ENCODE peak calls at places on chromosomes 11 and 22, in four cellular contexts. J is endothelial cell of umbilical vein, N is thoracic aorta, Q is kidney. M is an unnamed sample.
A peak's percentile ranks its signal among the peaks of the same experiment; 100 is the strongest.

GRCh38 chr11:77474509-77475070 is 696 bp upstream of the PAK1 start:
- DNase-seq in N (no peak), Q (no peak), J (no peak), M (no peak)

GRCh38 chr22:17952273-17952801 is 72.0 kb downstream of the MICAL3 start:
- DNase-seq in Q (no peak), J (no peak), N (no peak), M (no peak)

GRCh38 chr11:36510567-36511020 is 522 bp upstream of the TRAF6 start:
- DNase-seq in J (no peak), N (no peak), Q (no peak), M (no peak)

GRCh38 chr22:42807185-42807584 is 49.9 kb downstream of the ARFGAP3 start:
- DNase-seq in Q (no peak), J (no peak), N (no peak), M (peak; percentile 21)

GRCh38 chr22:32558681-32559355 is 84.2 kb downstream of the FBXO7 start:
- DNase-seq in Q (peak; percentile 90), N (peak; percentile 72), J (no peak), M (peak; percentile 55)

GRCh38 chr22:35742342-35743100 is 24.8 kb downstream of the APOL5 start:
- DNase-seq in Q (no peak), J (peak; percentile 63), N (no peak), M (no peak)

GRCh38 chr22:27814993-27815392 is 13.4 kb upstream of the MN1 start:
- DNase-seq in J (no peak), Q (peak; percentile 2), N (no peak), M (no peak)

GRCh38 chr11:90555477-90555876 is 332.6 kb upstream of the CHORDC1 start:
- DNase-seq in J (no peak), Q (no peak), N (no peak), M (no peak)

GRCh38 chr22:32378703-32379272 is 21.1 kb downstream of the RFPL3 start:
- DNase-seq in J (peak; percentile 62), N (no peak), Q (no peak), M (no peak)

GRCh38 chr22:44549701-44550100 is 51.7 kb upstream of the RTL6 start:
- DNase-seq in J (no peak), Q (no peak), N (no peak), M (no peak)

GRCh38 chr22:46329616-46330015 is 5.9 kb upstream of the TRMU start:
- DNase-seq in Q (peak; percentile 43), J (no peak), N (no peak), M (no peak)

GRCh38 chr11:64763804-64764611 is 4.2 kb upstream of the PYGM start:
- DNase-seq in N (no peak), J (no peak), Q (peak; percentile 51), M (no peak)

GRCh38 chr22:36374603-36375024 is 13.2 kb downstream of the MYH9 start:
- DNase-seq in N (no peak), J (peak; percentile 72), Q (peak; percentile 83), M (no peak)

GRCh38 chr22:30605449-30606110 is 1.4 kb upstream of the TCN2 start:
- DNase-seq in Q (no peak), J (peak; percentile 66), N (no peak), M (peak; percentile 63)

GRCh38 chr22:19169002-19169946 is 9.3 kb downstream of the SLC25A1 start:
- DNase-seq in Q (no peak), J (no peak), N (no peak), M (no peak)

GRCh38 chr22:45308624-45309421 is 911 bp upstream of the FAM118A start:
- DNase-seq in J (no peak), Q (peak; percentile 77), N (no peak), M (no peak)

GRCh38 chr11:111417011-111417765 is 38.1 kb upstream of the POU2AF1 start:
- DNase-seq in N (no peak), Q (no peak), J (no peak), M (no peak)

GRCh38 chr11:114242032-114242431 is 54.2 kb upstream of the NNMT start:
- DNase-seq in Q (no peak), J (no peak), N (no peak), M (no peak)
- H3K27ac ChIP-seq in Q (no peak overlapping the region), J (no peak overlapping the region), N (no peak overlapping the region), M (no peak overlapping the region)

GRCh38 chr22:38872831-38873248 is 824 bp upstream of the CBX6 start:
- DNase-seq in J (peak; percentile 34), N (no peak), Q (peak; percentile 90), M (peak; percentile 68)

GRCh38 chr22:38871360-38872171 is 450 bp downstream of the CBX6 start:
- DNase-seq in J (no peak), N (no peak), Q (peak; percentile 83), M (no peak)

GRCh38 chr22:38872172-38872830 is at the start of gene CBX6:
- DNase-seq in J (peak; percentile 92), N (peak; percentile 74), Q (peak; percentile 98), M (peak; percentile 94)

GRCh38 chr22:38873469-38874411 is 1.7 kb upstream of the CBX6 start:
- DNase-seq in N (no peak), J (no peak), Q (no peak), M (no peak)

DNA sequence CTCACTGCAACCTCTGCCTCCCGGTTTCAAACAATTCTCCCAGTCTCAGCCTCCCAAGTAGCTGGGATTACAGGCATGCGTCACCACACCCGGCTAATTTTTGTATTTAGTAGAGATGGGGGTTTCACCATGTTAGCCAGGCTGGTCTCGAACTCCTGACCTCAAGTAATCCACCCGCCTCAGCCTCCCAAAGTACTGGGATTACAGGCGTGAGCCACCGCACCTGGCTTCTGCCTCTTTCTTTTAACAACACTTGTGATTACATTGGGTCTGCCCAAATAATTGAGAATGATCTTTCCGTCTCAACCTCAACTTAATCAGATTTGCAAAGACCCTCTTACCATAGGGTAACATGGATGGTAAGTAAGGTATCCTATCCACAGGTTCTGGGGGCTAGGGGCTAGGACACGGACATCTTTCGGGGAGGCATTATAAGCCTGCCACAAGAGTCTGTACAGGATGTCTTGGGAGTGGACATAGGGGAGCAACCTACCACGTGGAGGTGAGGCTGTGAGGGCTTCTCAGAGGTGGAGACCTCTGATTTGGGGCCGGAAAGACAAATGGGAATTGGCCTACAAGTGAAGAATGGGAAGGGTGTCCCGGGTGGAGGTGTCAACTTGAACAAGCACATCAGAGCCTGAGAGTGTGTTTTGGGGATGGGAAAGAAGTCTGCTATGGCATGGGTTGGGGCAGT is 2.7 kb upstream of the CBX6 start:
- DNase-seq in N (no peak), J (no peak), Q (no peak), M (no peak)
- TF ChIP-seq CTCF in N (no peak), J (no peak), Q (no peak), M (no peak)

DNA sequence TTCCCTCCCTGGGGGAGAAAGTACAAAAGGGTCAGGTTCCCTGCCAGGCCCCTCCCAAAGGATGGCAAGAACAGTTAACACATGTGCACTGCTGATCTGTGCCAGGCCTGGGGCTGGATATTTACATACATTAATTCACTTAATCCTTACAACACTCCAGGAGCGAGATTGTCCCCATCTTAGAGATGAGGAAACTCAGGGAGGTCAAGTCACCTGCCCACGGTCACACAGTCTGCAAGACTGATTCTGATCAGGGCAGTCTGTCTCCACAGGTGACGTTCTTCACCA is 36.5 kb downstream of the NECTIN1 start:
- DNase-seq in Q (no peak), J (no peak), N (no peak), M (no peak)
- H3K4me1 ChIP-seq in Q (peaks cover 3% of the 10 kb centered on the region), J (no peaks in the 10 kb centered on the region), N (no peaks in the 10 kb centered on the region), M (no peaks in the 10 kb centered on the region)

GRCh38 chr22:50208939-50209892 is 8.4 kb downstream of the SELENOO start:
- DNase-seq in N (no peak), Q (peak; percentile 79), J (no peak), M (no peak)

GRCh38 chr22:50208430-50208938 is 7.7 kb downstream of the SELENOO start:
- DNase-seq in J (no peak), Q (no peak), N (no peak), M (no peak)

GRCh38 chr22:50207383-50208031 is 6.7 kb downstream of the SELENOO start:
- DNase-seq in Q (peak; percentile 72), N (no peak), J (peak; percentile 48), M (no peak)

GRCh38 chr22:50205781-50206569 is 5.2 kb downstream of the SELENOO start:
- DNase-seq in N (no peak), Q (peak; percentile 74), J (no peak), M (no peak)

GRCh38 chr22:50206599-50206998 is 5.8 kb downstream of the SELENOO start:
- DNase-seq in J (peak; percentile 39), N (no peak), Q (peak; percentile 82), M (peak; percentile 74)
- H3K27ac ChIP-seq in J (no peak overlapping the region), N (no peak overlapping the region), Q (no peak overlapping the region), M (no peak overlapping the region)

DNA sequence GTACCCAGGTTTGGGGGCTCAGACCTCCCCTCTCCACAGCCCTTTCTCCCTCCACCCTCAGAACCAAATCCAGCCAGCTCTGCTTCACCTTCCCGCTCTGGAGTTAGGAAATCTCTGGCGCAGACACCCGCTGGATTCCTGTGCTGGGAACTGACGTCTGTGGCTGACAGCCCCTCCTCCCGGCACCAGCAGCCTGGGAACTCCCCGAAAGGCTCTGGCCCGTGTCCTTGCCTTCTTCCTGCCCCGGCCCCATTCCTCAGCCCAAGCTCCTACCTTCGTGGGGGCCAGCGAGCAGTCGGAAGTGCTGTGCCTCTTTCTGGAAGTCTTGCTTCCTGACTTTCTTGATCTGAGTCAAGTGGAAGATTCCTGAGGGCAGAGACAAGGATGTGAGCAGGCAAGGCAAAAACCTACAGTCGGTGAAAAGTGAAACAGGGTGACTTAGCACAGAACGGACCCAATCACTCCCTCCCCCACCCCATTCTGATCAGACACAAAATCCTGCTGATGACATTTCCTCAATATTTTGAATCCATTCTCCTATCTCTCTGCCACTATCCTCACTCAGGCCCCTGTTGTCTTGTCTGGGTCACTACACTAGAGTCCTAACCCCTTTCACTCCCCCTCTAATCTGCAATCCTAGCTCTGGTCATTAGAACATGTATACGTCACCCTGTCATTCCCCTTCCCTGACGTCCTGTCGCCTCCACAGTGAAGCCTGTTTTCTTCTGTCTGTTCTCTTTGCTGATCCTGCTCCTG is 34.1 kb downstream of the CHRDL2 start:
- DNase-seq in Q (peak; percentile 96), N (peak; percentile 52), J (peak; percentile 73), M (peak; percentile 83)
- TF ChIP-seq CTCF in Q (no peak), N (no peak), J (no peak), M (no peak)

GRCh38 chr11:57772562-57772961 is 11.0 kb downstream of the CTNND1 start:
- DNase-seq in Q (no peak), N (no peak), J (no peak), M (no peak)
- H3K4me1 ChIP-seq in Q (peaks cover 35% of the 10 kb centered on the region), N (peaks cover 84% of the 10 kb centered on the region), J (peaks cover 62% of the 10 kb centered on the region), M (peaks cover 52% of the 10 kb centered on the region)